ENCODE peak calls at places on chromosomes 12 and 14, in five cellular contexts. One of them, this sample, is unnamed.

GRCh38 chr12:110501378-110501721 is 561 bp downstream of the VPS29 start:
- DNase-seq in fibroblast of lung: peak
- DNase-seq in cardiac muscle cell: peak
- DNase-seq in GM12864: no peak
- DNase-seq in epithelial cell of esophagus: peak
- DNase-seq in this sample: peak

GRCh38 chr12:31035944-31036665 is 37.6 kb upstream of the DDX11 start:
- DNase-seq in GM12864: no peak
- DNase-seq in cardiac muscle cell: no peak
- DNase-seq in fibroblast of lung: peak
- DNase-seq in epithelial cell of esophagus: no peak
- DNase-seq in this sample: no peak

GRCh38 chr14:74081491-74081890 is 2.8 kb downstream of the ALDH6A1 start:
- DNase-seq in fibroblast of lung: no peak
- DNase-seq in epithelial cell of esophagus: no peak
- DNase-seq in GM12864: no peak
- DNase-seq in cardiac muscle cell: no peak
- DNase-seq in this sample: no peak

GRCh38 chr12:79451365-79451764 is 239.4 kb downstream of the PAWR start:
- DNase-seq in GM12864: no peak
- DNase-seq in cardiac muscle cell: no peak
- DNase-seq in fibroblast of lung: no peak
- DNase-seq in epithelial cell of esophagus: no peak
- DNase-seq in this sample: no peak

GRCh38 chr12:113667667-113668356 is 196.1 kb upstream of the LHX5 start:
- DNase-seq in fibroblast of lung: no peak
- DNase-seq in epithelial cell of esophagus: no peak
- DNase-seq in GM12864: no peak
- DNase-seq in cardiac muscle cell: no peak
- DNase-seq in this sample: no peak

GRCh38 chr14:105492966-105493871 is 2.2 kb downstream of the TEDC1 start:
- DNase-seq in GM12864: no peak
- DNase-seq in epithelial cell of esophagus: no peak
- DNase-seq in fibroblast of lung: no peak
- DNase-seq in cardiac muscle cell: no peak
- DNase-seq in this sample: no peak

GRCh38 chr14:103362780-103363179 is 22.4 kb upstream of the MARK3 start:
- DNase-seq in epithelial cell of esophagus: peak
- DNase-seq in cardiac muscle cell: no peak
- DNase-seq in fibroblast of lung: no peak
- DNase-seq in GM12864: no peak
- DNase-seq in this sample: peak

GRCh38 chr12:94304566-94305061 is 155.1 kb downstream of the CEP83 start:
- DNase-seq in epithelial cell of esophagus: no peak
- DNase-seq in fibroblast of lung: peak
- DNase-seq in GM12864: no peak
- DNase-seq in cardiac muscle cell: peak
- DNase-seq in this sample: no peak

GRCh38 chr14:73460691-73461127 is 2.4 kb upstream of the NUMB start:
- DNase-seq in epithelial cell of esophagus: peak
- DNase-seq in cardiac muscle cell: no peak
- DNase-seq in fibroblast of lung: peak
- DNase-seq in GM12864: no peak
- DNase-seq in this sample: peak

GRCh38 chr12:12922191-12922616 is 29.8 kb downstream of the GPRC5D start:
- DNase-seq in epithelial cell of esophagus: peak
- DNase-seq in cardiac muscle cell: no peak
- DNase-seq in GM12864: no peak
- DNase-seq in fibroblast of lung: peak
- DNase-seq in this sample: peak

GRCh38 chr12:111413442-111414086 is 7.8 kb downstream of the SH2B3 start:
- DNase-seq in epithelial cell of esophagus: no peak
- DNase-seq in cardiac muscle cell: no peak
- DNase-seq in GM12864: no peak
- DNase-seq in fibroblast of lung: peak
- DNase-seq in this sample: peak

GRCh38 chr12:26746315-26746714 is 86.7 kb downstream of the ITPR2 start:
- DNase-seq in cardiac muscle cell: no peak
- DNase-seq in GM12864: no peak
- DNase-seq in fibroblast of lung: peak
- DNase-seq in epithelial cell of esophagus: peak
- DNase-seq in this sample: peak

GRCh38 chr12:54126696-54127537 is 61.9 kb downstream of the SMUG1 start:
- DNase-seq in cardiac muscle cell: no peak
- DNase-seq in GM12864: no peak
- DNase-seq in epithelial cell of esophagus: no peak
- DNase-seq in fibroblast of lung: no peak
- DNase-seq in this sample: no peak

GRCh38 chr14:76810953-76811400 is 1.7 kb downstream of the ANGEL1 start:
- DNase-seq in cardiac muscle cell: peak
- DNase-seq in GM12864: peak
- DNase-seq in fibroblast of lung: peak
- DNase-seq in epithelial cell of esophagus: peak
- DNase-seq in this sample: peak

GRCh38 chr14:93332032-93332852 is 594 bp downstream of the BTBD7 start:
- DNase-seq in fibroblast of lung: peak
- DNase-seq in epithelial cell of esophagus: peak
- DNase-seq in cardiac muscle cell: peak
- DNase-seq in GM12864: no peak
- DNase-seq in this sample: peak

GRCh38 chr12:58139894-58140293 is 198.5 kb downstream of the ATP23 start:
- DNase-seq in fibroblast of lung: no peak
- DNase-seq in epithelial cell of esophagus: no peak
- DNase-seq in GM12864: no peak
- DNase-seq in cardiac muscle cell: no peak
- DNase-seq in this sample: no peak

GRCh38 chr12:112473056-112473455 is 54.3 kb downstream of the PTPN11 start:
- DNase-seq in cardiac muscle cell: no peak
- DNase-seq in GM12864: no peak
- DNase-seq in epithelial cell of esophagus: peak
- DNase-seq in fibroblast of lung: no peak
- DNase-seq in this sample: no peak
- TF ChIP-seq CTCF in cardiac muscle cell: no peak
- TF ChIP-seq CTCF in GM12864: peak
- TF ChIP-seq CTCF in epithelial cell of esophagus: no peak
- TF ChIP-seq CTCF in fibroblast of lung: no peak
- TF ChIP-seq CTCF in this sample: peak

GRCh38 chr12:93060071-93060665 is 131.1 kb upstream of the EEA1 start:
- DNase-seq in GM12864: peak
- DNase-seq in cardiac muscle cell: no peak
- DNase-seq in epithelial cell of esophagus: no peak
- DNase-seq in fibroblast of lung: no peak
- DNase-seq in this sample: no peak

GRCh38 chr12:93059288-93059687 is 130.2 kb upstream of the EEA1 start:
- DNase-seq in GM12864: no peak
- DNase-seq in fibroblast of lung: no peak
- DNase-seq in epithelial cell of esophagus: no peak
- DNase-seq in cardiac muscle cell: no peak
- DNase-seq in this sample: no peak

GRCh38 chr12:93060666-93061413 is 131.7 kb upstream of the EEA1 start:
- DNase-seq in GM12864: no peak
- DNase-seq in fibroblast of lung: peak
- DNase-seq in epithelial cell of esophagus: no peak
- DNase-seq in cardiac muscle cell: peak
- DNase-seq in this sample: peak

GRCh38 chr12:93062100-93062419 is 133.0 kb upstream of the EEA1 start:
- DNase-seq in epithelial cell of esophagus: no peak
- DNase-seq in fibroblast of lung: no peak
- DNase-seq in cardiac muscle cell: no peak
- DNase-seq in GM12864: no peak
- DNase-seq in this sample: no peak

GRCh38 chr12:93061414-93062099 is 132.5 kb upstream of the EEA1 start:
- DNase-seq in epithelial cell of esophagus: no peak
- DNase-seq in GM12864: no peak
- DNase-seq in fibroblast of lung: no peak
- DNase-seq in cardiac muscle cell: no peak
- DNase-seq in this sample: peak
- TF ChIP-seq CTCF in epithelial cell of esophagus: no peak
- TF ChIP-seq CTCF in GM12864: no peak
- TF ChIP-seq CTCF in fibroblast of lung: no peak
- TF ChIP-seq CTCF in cardiac muscle cell: no peak
- TF ChIP-seq CTCF in this sample: no peak

DNA sequence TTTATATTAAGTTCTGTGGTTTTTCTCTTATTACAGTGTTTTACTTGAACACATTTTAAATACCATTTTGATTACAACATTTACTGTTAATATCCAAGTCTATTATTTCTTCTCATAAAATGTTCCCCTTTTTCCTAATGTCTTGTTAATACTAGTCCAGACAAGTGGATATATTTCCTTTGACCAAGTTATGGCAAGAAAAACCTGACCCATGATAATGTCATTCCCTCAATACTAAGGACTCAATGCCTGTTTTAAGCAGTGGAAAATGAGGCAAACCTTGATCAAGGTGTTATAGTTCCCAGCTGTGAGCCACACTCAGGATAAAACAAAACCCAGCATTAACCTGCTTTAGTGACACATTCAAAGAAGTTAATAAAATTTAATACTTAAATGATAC is 12.2 kb downstream of the TRMT5 start:
- DNase-seq in fibroblast of lung: no peak
- DNase-seq in epithelial cell of esophagus: peak
- DNase-seq in cardiac muscle cell: no peak
- DNase-seq in GM12864: no peak
- DNase-seq in this sample: no peak
- TF ChIP-seq CTCF in fibroblast of lung: no peak
- TF ChIP-seq CTCF in epithelial cell of esophagus: no peak
- TF ChIP-seq CTCF in cardiac muscle cell: no peak
- TF ChIP-seq CTCF in GM12864: no peak
- TF ChIP-seq CTCF in this sample: no peak

GRCh38 chr12:41277019-41277770 is 89.1 kb downstream of the PDZRN4 start:
- DNase-seq in fibroblast of lung: peak
- DNase-seq in GM12864: no peak
- DNase-seq in epithelial cell of esophagus: peak
- DNase-seq in cardiac muscle cell: peak
- DNase-seq in this sample: peak
- TF ChIP-seq CTCF in fibroblast of lung: peak
- TF ChIP-seq CTCF in GM12864: peak
- TF ChIP-seq CTCF in epithelial cell of esophagus: peak
- TF ChIP-seq CTCF in cardiac muscle cell: peak
- TF ChIP-seq CTCF in this sample: peak

DNA sequence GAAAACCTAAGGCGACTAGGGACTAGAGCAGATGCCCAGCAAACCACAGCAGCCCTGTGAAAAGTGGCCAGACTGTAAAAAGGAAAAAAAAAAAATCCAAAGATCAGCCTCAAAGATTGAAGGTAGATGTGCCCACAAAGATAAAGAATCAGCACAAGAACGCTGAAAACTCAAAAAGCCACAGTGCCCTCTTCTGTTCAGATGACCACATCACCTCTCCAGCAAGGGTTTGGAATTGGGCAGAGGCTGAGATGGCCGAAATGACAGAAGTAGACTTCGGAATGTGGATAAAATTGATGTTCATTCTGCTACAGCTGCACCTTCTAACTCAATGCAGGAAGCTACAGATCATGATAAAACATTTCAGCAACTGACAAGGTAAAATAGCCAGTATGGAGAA is 154.4 kb downstream of the GPHN start:
- DNase-seq in GM12864: no peak
- DNase-seq in epithelial cell of esophagus: peak
- DNase-seq in cardiac muscle cell: no peak
- DNase-seq in fibroblast of lung: no peak
- DNase-seq in this sample: peak
- TF ChIP-seq CTCF in GM12864: peak
- TF ChIP-seq CTCF in epithelial cell of esophagus: peak
- TF ChIP-seq CTCF in cardiac muscle cell: peak
- TF ChIP-seq CTCF in fibroblast of lung: peak
- TF ChIP-seq CTCF in this sample: peak